ENCODE peak calls at places on chromosomes 7 and 10, in four cellular contexts. O, Z, V and C are unnamed samples.

GRCh38 chr7:149831730-149832219 is 6.4 kb upstream of the ZNF862 start:
- DNase-seq in V (no peak), O (no peak), Z (no peak), C (no peak)

GRCh38 chr7:102985176-102985783 is 72.5 kb downstream of the LRRC17 start:
- DNase-seq in O (no peak), V (no peak), Z (no peak), C (no peak)

GRCh38 chr7:1666251-1666778 is 3.8 kb upstream of the ELFN1 start:
- DNase-seq in O (peak), V (no peak), Z (peak), C (no peak)

GRCh38 chr7:111145472-111145871 is 54.5 kb downstream of the LRRN3 start:
- DNase-seq in V (no peak), O (no peak), Z (no peak), C (no peak)

GRCh38 chr7:100087055-100087750 is 1.6 kb upstream of the COPS6 start:
- DNase-seq in O (no peak), Z (peak), V (no peak), C (no peak)

GRCh38 chr7:140673063-140673769 is 471 bp downstream of the ADCK2 start:
- DNase-seq in Z (peak), O (peak), V (no peak), C (no peak)

GRCh38 chr10:86046845-86047460 is 319.6 kb downstream of the GRID1 start:
- DNase-seq in O (no peak), V (peak), Z (no peak), C (no peak)

GRCh38 chr7:73822319-73823173 is 8.2 kb upstream of the CLDN4 start:
- DNase-seq in O (no peak), V (no peak), Z (peak), C (peak)

GRCh38 chr7:36484265-36484664 is 94.6 kb downstream of the ANLN start:
- DNase-seq in V (no peak), Z (no peak), O (no peak), C (no peak)

GRCh38 chr7:123125231-123125630 is 74.5 kb downstream of the SLC13A1 start:
- DNase-seq in O (no peak), Z (no peak), V (no peak), C (no peak)

GRCh38 chr10:52599586-52600200 is 172.9 kb downstream of the MBL2 start:
- DNase-seq in Z (peak), O (no peak), V (no peak), C (no peak)

GRCh38 chr7:778968-779451 is 51.9 kb upstream of the PRKAR1B start:
- DNase-seq in O (no peak), V (no peak), Z (peak), C (no peak)

GRCh38 chr10:25725917-25726716 is 207.9 kb upstream of the MYO3A start:
- DNase-seq in V (no peak), Z (peak), O (no peak), C (peak)

GRCh38 chr7:158384746-158385145 is 202.9 kb downstream of the PTPRN2 start:
- DNase-seq in V (no peak), Z (no peak), O (no peak), C (no peak)

GRCh38 chr7:39099146-39099545 is 121.4 kb downstream of the POU6F2 start:
- DNase-seq in Z (no peak), O (no peak), V (no peak), C (no peak)

GRCh38 chr10:81820418-81820817 is 54.6 kb upstream of the NRG3 start:
- DNase-seq in V (no peak), Z (peak), O (no peak), C (no peak)

GRCh38 chr7:34086064-34086463 is 180.7 kb downstream of the BMPER start:
- DNase-seq in V (no peak), Z (no peak), O (no peak), C (no peak)

GRCh38 chr7:122340427-122340826 is 35.9 kb upstream of the FEZF1 start:
- DNase-seq in O (no peak), Z (no peak), V (no peak), C (no peak)

GRCh38 chr7:137962875-137963507 is 38.9 kb downstream of the CREB3L2 start:
- DNase-seq in Z (peak), V (no peak), O (no peak), C (no peak)

GRCh38 chr7:118580743-118581382 is 356.4 kb downstream of the ANKRD7 start:
- DNase-seq in O (no peak), Z (no peak), V (no peak), C (no peak)

GRCh38 chr10:129849853-129850252 is 114.2 kb downstream of the EBF3 start:
- DNase-seq in V (no peak), O (no peak), Z (no peak), C (no peak)

GRCh38 chr10:25059990-25060389 is 43.6 kb downstream of the THNSL1 start:
- DNase-seq in V (no peak), Z (no peak), O (no peak), C (peak)

GRCh38 chr7:7793921-7794320 is 75.5 kb upstream of the RPA3 start:
- DNase-seq in V (no peak), Z (no peak), O (no peak), C (no peak)

GRCh38 chr10:131492211-131492610 is 180.7 kb upstream of the TCERG1L start:
- DNase-seq in O (no peak), V (no peak), Z (no peak), C (no peak)

GRCh38 chr10:17348111-17349008 is 106.0 kb downstream of the ST8SIA6 start:
- DNase-seq in Z (peak), O (no peak), V (no peak), C (no peak)

GRCh38 chr10:88379575-88379974 is 203.5 kb downstream of the RNLS start:
- DNase-seq in Z (no peak), O (no peak), V (no peak), C (no peak)

GRCh38 chr7:54960517-54960916 is 58.3 kb upstream of the EGFR start:
- DNase-seq in O (no peak), Z (no peak), V (no peak), C (no peak)

GRCh38 chr10:127157506-127158205 is 38.7 kb downstream of the INSYN2A start:
- DNase-seq in O (no peak), Z (no peak), V (no peak), C (no peak)

GRCh38 chr7:22549051-22549450 is 49.1 kb upstream of the STEAP1B start:
- DNase-seq in V (no peak), O (peak), Z (no peak), C (no peak)

GRCh38 chr7:107614425-107614824 is 34.4 kb downstream of the BCAP29 start:
- DNase-seq in O (no peak), V (no peak), Z (no peak), C (peak)

GRCh38 chr7:13981070-13981469 is 8.4 kb downstream of the ETV1 start:
- DNase-seq in O (no peak), V (no peak), Z (peak), C (no peak)

GRCh38 chr7:42694894-42695553 is 216.8 kb downstream of the C7orf25 start:
- DNase-seq in Z (no peak), V (no peak), O (no peak), C (no peak)

GRCh38 chr7:537911-538634 is 18.4 kb upstream of the PDGFA start:
- DNase-seq in V (no peak), O (no peak), Z (peak), C (peak)

GRCh38 chr7:111763221-111763791 is 201.0 kb upstream of the IMMP2L start:
- DNase-seq in Z (peak), V (no peak), O (no peak), C (peak)

GRCh38 chr10:92569071-92569470 is 4.8 kb downstream of the IDE start:
- DNase-seq in Z (no peak), O (no peak), V (no peak), C (no peak)

GRCh38 chr10:31650010-31650409 is 278.6 kb downstream of the ARHGAP12 start:
- DNase-seq in V (no peak), Z (peak), O (no peak), C (no peak)

DNA sequence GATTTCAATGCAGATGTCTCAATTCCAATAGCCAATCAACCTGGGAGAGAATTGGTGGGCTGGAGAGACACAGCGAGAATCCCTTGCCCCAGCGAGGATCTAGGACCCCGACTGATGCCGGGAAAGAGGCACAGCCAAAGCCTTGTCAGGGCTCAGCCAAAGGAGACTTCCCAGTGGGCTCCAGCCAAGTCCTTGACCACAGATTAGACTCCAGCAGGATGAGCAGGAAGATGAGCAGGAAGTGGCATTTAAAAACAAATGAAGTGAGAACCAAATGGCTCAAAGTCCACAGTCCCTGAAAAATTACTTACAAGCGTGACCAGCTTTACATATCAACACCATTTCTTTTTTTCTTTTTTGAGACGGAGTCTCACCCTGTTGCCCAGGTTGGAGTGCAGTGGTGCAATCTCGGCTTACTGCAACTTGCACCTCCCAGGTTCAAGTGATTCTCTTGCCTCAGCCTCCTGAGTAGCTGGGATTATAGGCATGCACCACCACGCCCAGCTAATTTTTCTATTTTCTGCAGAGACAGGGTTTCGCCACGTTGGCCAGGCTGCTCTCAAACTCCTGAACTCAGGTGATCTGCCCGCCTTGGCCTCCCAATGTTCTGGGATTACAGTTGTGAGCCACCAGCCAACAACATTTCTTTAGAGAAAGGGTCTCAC is 40.2 kb downstream of the CTBP2 start:
- DNase-seq in O (no peak), Z (no peak), V (no peak), C (no peak)
- TF ChIP-seq TCF12 in O (no peak), Z (no peak), V (no peak), C (no peak)

GRCh38 chr10:132494831-132495230 is 42.8 kb upstream of the INPP5A start:
- DNase-seq in O (no peak), V (no peak), Z (no peak), C (no peak)

GRCh38 chr10:132489704-132490534 is 47.7 kb upstream of the INPP5A start:
- DNase-seq in Z (no peak), O (no peak), V (no peak), C (no peak)

GRCh38 chr10:132493246-132493755 is 44.3 kb upstream of the INPP5A start:
- DNase-seq in V (no peak), Z (no peak), O (no peak), C (no peak)

GRCh38 chr10:132493756-132494290 is 43.8 kb upstream of the INPP5A start:
- DNase-seq in Z (no peak), O (no peak), V (no peak), C (no peak)

DNA sequence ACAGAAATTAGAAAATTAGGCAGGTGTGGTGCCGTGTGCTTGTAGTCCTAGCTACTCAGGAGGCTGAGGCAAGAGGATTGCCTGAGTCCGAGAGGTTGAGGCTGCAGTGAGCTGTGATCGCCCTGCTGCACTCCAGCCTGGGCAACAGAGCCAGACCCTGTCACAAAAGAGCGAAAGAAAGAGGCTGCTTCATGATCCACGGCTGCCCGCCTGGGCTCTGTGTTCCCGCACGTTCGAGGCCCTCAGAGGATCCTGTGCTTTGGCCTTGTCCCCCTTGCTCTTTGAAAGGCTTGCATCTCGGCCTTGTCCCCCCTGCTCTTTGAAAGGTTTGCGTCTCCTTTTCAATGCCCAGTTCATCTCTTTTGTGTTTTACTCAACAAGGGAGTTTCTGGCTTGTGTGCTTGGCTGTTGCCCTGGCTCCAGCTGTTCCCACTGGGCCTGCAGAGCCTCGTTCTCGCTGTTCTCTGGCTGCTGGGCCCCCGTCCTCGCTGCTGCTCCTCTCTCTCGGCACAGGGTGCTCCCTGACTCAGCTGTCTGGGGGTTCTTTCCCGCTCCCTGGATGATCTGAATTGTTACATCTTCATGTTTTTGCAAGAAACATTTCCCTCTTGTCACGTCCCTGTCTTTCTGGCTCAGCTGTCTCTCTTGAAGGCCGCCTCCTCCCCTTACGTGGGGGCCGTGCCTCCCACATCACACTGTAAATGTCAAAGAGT is 45.1 kb upstream of the INPP5A start:
- DNase-seq in V (no peak), O (no peak), Z (no peak), C (no peak)
- TF ChIP-seq TCF12 in V (no peak), O (no peak), Z (no peak), C (no peak)

DNA sequence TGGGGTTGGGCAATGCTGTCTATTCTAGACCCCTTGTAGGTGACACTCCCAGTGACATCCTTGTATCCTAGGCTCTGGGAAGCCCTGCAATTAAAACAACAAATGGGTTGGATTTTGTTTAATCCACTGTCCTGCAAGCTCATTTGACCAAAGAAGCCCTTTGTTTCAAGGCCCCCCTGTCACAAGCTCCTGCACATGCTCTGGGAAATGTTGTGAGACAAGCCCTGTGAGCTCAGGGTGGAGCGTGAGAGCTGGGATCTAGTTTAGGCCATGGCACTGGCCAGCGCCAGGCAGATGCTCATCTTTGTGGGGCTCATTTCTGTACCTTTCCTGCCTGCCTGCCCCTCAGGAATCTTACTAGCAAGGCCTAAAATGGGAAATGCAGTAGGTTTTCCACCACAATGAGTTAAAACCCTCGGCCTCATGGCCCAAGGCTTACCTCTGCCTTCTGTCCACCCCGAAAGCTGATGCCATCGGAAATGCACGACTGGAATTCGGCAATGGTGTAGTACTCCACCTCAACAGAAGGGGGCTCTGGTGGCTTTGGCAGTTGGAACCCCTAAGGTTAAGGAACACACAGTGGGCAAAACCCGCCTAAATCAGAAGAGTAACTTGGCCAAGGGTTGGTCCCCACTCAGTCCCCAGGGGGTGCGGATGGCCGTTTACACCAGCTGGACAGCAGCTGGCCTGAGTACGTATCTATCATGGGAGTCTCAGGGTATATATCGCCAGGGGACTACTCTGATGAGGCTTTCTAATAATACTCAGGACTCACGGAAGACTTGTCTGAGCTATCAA is 112.1 kb downstream of the NEURL1 start:
- DNase-seq in V (no peak), Z (peak), O (peak), C (peak)
- TF ChIP-seq TCF12 in V (no peak), Z (no peak), O (no peak), C (no peak)

GRCh38 chr10:98267894-98268693 is at the start of gene LOXL4:
- DNase-seq in O (no peak), V (no peak), Z (peak), C (no peak)
- TF ChIP-seq TCF12 in O (no peak), V (no peak), Z (no peak), C (no peak)

GRCh38 chr10:99938563-99938962 is 71.2 kb downstream of the DNMBP start:
- DNase-seq in Z (no peak), V (peak), O (no peak), C (no peak)
- TF ChIP-seq TCF12 in Z (no peak), V (no peak), O (no peak), C (no peak)

GRCh38 chr10:27240891-27241639 is 468 bp upstream of the ACBD5 start:
- DNase-seq in V (no peak), O (peak), Z (peak), C (no peak)
- TF ChIP-seq TCF12 in V (peak), O (no peak), Z (no peak), C (no peak)

DNA sequence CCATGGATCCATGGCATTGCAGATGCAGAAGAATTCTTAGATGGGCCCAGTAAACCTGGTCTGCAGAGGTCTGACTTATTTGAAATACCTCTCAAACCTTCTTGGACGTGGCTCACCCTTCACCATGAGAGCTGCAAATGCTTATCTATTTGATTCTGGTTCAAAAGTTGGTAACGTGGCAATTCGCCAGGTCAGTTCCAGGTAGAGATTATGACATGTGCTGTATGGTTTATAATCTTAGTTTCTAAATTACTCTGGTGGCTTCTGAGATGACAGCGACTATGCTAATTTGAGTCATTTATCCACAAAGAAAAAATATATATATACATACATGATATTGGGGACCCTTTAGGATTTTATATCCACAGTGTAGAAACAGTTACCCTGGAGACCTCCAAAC is 68.8 kb downstream of the NRP1 start:
- DNase-seq in O (no peak), Z (no peak), V (no peak), C (no peak)
- TF ChIP-seq TCF12 in O (no peak), Z (no peak), V (no peak), C (no peak)

GRCh38 chr10:33396279-33396678 is 61.8 kb upstream of the NRP1 start:
- DNase-seq in Z (no peak), V (no peak), O (no peak), C (no peak)

GRCh38 chr10:33390046-33390445 is 55.6 kb upstream of the NRP1 start:
- DNase-seq in V (no peak), O (no peak), Z (no peak), C (peak)

GRCh38 chr10:33388805-33389204 is 54.3 kb upstream of the NRP1 start:
- DNase-seq in Z (no peak), O (no peak), V (no peak), C (no peak)

GRCh38 chr10:33391611-33392010 is 57.1 kb upstream of the NRP1 start:
- DNase-seq in Z (no peak), V (no peak), O (no peak), C (peak)

GRCh38 chr10:33392706-33393105 is 58.2 kb upstream of the NRP1 start:
- DNase-seq in O (no peak), V (no peak), Z (no peak), C (no peak)
- TF ChIP-seq TCF12 in O (no peak), V (no peak), Z (no peak), C (no peak)

GRCh38 chr10:43857206-43857952 is 208.7 kb upstream of the ZNF32 start:
- DNase-seq in O (peak), V (no peak), Z (peak), C (no peak)
- TF ChIP-seq TCF12 in O (no peak), V (no peak), Z (peak), C (no peak)